ENCODE peak calls at places on chromosomes 6 and 20, in five cellular contexts. S, K, M, P and L are unnamed samples.

GRCh38 chr20:44593721-44594120 is 11.3 kb downstream of the PKIG start:
- DNase-seq in S (no peak), K (no peak), M (no peak), P (no peak), L (no peak)

GRCh38 chr6:21634582-21634981 is 41.0 kb downstream of the SOX4 start:
- DNase-seq in S (peak), K (peak), M (no peak), P (no peak), L (no peak)

GRCh38 chr20:3716195-3716834 is 3.9 kb upstream of the SIGLEC1 start:
- DNase-seq in S (peak), K (no peak), M (peak), P (peak), L (peak)

GRCh38 chr6:163716690-163717089 is 302.2 kb downstream of the QKI start:
- DNase-seq in S (no peak), K (no peak), M (no peak), P (no peak), L (peak)

GRCh38 chr6:111589366-111589765 is 16.3 kb downstream of the TRAF3IP2 start:
- DNase-seq in S (peak), K (no peak), M (no peak), P (no peak), L (no peak)

GRCh38 chr20:44811150-44811685 is 872 bp upstream of the RIMS4 start:
- DNase-seq in S (no peak), K (no peak), M (no peak), P (no peak), L (no peak)

GRCh38 chr6:18314317-18314997 is 50.1 kb upstream of the DEK start:
- DNase-seq in S (no peak), K (no peak), M (no peak), P (no peak), L (no peak)

GRCh38 chr6:35318200-35318844 is 20.7 kb downstream of the DEF6 start:
- DNase-seq in S (peak), K (peak), M (no peak), P (peak), L (no peak)

GRCh38 chr6:132648356-132648755 is 10.6 kb downstream of the TAAR1 start:
- DNase-seq in S (peak), K (no peak), M (peak), P (no peak), L (peak)

GRCh38 chr6:78749326-78749725 is 118.0 kb upstream of the IRAK1BP1 start:
- DNase-seq in S (peak), K (peak), M (no peak), P (no peak), L (no peak)

GRCh38 chr6:111176763-111177099 is 89.4 kb downstream of the SLC16A10 start:
- DNase-seq in S (no peak), K (no peak), M (no peak), P (no peak), L (no peak)

GRCh38 chr6:42263165-42263852 is 45.6 kb upstream of the MRPS10 start:
- DNase-seq in S (no peak), K (no peak), M (no peak), P (no peak), L (no peak)

GRCh38 chr6:170069611-170070010 is 221.3 kb downstream of the DLL1 start:
- DNase-seq in S (no peak), K (no peak), M (no peak), P (no peak), L (no peak)

GRCh38 chr6:12174878-12175277 is 115.3 kb upstream of the EDN1 start:
- DNase-seq in S (peak), K (no peak), M (no peak), P (no peak), L (no peak)

GRCh38 chr6:118815495-118815894 is 78.5 kb upstream of the ASF1A start:
- DNase-seq in S (no peak), K (no peak), M (no peak), P (no peak), L (no peak)

GRCh38 chr6:3517350-3517749 is 60.5 kb upstream of the SLC22A23 start:
- DNase-seq in S (peak), K (peak), M (no peak), P (no peak), L (no peak)

GRCh38 chr6:10441004-10441654 is 26.3 kb upstream of the TFAP2A start:
- DNase-seq in S (peak), K (peak), M (no peak), P (no peak), L (no peak)

GRCh38 chr6:135052939-135053338 is 1.7 kb downstream of the HBS1L start:
- DNase-seq in S (no peak), K (no peak), M (no peak), P (no peak), L (no peak)
- H3K4me3 ChIP-seq in S (no peak), K (no peak), M (peak), P (peak), L (peak)

DNA sequence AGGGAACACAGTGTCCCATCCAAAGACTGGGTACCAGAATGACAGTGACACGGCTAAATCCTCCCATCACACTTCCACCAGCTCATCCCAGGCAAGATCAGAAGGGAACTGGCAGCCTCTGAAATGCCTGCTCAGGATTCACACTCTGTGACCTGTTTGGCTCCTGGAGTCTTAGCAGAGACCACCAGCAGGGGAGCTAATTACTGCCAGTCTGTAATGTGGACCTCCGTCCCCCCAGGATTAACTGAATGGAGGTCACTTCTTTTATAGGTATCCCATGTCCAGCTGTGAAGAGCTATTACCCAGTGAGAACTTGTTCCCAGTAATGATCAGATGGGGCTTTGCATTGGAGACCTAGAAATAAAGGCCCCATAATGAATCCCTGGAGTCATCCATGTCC is 45.2 kb downstream of the DEFB114 start:
- DNase-seq in S (no peak), K (no peak), M (no peak), P (no peak), L (no peak)
- TF ChIP-seq CTCF in S (no peak), K (no peak), M (no peak), P (no peak), L (no peak)

GRCh38 chr6:116062496-116062895 is 1.8 kb upstream of the FRK start:
- DNase-seq in S (no peak), K (no peak), M (no peak), P (no peak), L (no peak)

GRCh38 chr6:116064626-116065025 is 3.9 kb upstream of the FRK start:
- DNase-seq in S (no peak), K (no peak), M (no peak), P (no peak), L (no peak)

GRCh38 chr6:116057766-116058165 is 2.9 kb downstream of the FRK start:
- DNase-seq in S (no peak), K (no peak), M (no peak), P (no peak), L (no peak)

GRCh38 chr6:116059713-116060571 is 749 bp downstream of the FRK start:
- DNase-seq in S (peak), K (no peak), M (peak), P (peak), L (peak)

DNA sequence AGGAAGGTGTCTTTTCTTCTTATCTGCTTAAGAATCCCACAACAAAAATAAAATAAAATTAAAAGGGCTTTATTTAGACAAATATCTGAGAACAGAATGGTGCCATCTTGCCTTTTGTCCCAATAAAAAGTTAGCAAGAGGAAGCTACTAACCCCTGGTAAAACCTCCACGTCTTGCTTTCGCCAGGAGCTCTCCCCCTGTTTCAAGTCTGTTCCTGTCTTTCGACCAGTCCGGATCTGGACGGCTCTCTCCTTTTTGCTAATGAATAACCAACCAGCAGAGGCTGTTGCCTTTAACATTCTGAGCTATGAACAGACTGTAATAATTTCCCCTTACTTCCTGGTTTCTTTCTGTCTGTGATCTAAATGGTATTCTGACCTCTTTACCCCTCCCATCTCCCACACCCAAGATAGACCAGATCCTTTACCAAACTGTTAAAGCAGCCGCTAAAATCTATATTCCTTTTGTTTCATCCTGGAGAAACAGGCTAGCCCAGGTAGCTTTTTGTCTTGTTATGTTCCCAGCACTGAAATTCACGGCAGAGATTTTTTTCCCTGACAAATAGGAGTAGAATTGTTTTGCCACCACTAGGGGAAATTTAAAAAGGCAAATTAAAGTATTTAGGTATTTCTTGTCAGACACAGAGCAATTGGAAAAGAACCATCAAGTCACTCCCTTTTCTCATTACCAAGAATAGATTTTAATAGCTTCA is at the start of gene FRK:
- DNase-seq in S (peak), K (no peak), M (no peak), P (no peak), L (no peak)
- H3K4me3 ChIP-seq in S (peak), K (peak), M (no peak), P (peak), L (no peak)

GRCh38 chr6:46903175-46903574 is 18.6 kb downstream of the ADGRF5 start:
- DNase-seq in S (peak), K (no peak), M (no peak), P (no peak), L (no peak)
- TF ChIP-seq CTCF in S (no peak), K (no peak), M (no peak), P (no peak), L (no peak)

GRCh38 chr6:106103728-106104109 is 17.6 kb downstream of the PRDM1 start:
- DNase-seq in S (no peak), K (no peak), M (no peak), P (no peak), L (peak)
- H3K4me3 ChIP-seq in S (no peak), K (no peak), M (peak), P (peak), L (peak)

DNA sequence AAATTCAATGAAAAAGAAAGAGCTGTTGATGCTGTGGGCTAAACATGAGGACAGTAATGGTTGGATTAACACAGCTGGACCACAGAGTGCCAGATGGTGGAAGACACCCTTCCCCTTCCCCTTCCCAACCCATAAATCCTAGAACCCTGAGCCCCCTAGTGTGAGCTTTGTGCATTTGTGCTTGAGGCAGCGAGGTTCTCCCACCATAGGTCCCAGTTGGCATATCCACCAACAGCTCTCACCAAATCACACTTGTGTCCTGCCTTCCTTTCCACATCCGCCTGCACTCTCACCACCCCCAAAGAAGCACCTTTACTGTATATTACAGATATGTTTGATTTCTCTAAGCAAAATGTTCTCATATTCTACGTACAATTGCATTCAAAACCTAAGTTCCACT is 32.8 kb upstream of the HBS1L start:
- DNase-seq in S (no peak), K (no peak), M (no peak), P (no peak), L (peak)
- TF ChIP-seq CTCF in S (peak), K (no peak), M (peak), P (no peak), L (peak)